ENCODE peak calls at places on chromosomes 2 and 18, in five cellular contexts. I is A673, S is PC-3, U is cardiac muscle cell, V is right cardiac atrium. H is an unnamed sample. For H3K4me1, the result is how much of the 10 kb centered on the place peaks cover.

GRCh38 chr2:46097714-46098480 is 199.3 kb upstream of the EPAS1 start:
- DNase-seq in I (peak), S (peak), U (peak), V (peak), H (peak)

GRCh38 chr18:7020995-7021777 is 96.4 kb downstream of the LAMA1 start:
- DNase-seq in I (no peak), S (no peak), U (no peak), V (no peak), H (no peak)

GRCh38 chr2:9251154-9252001 is 44.8 kb downstream of the ASAP2 start:
- DNase-seq in I (peak), S (peak), U (no peak), V (peak), H (peak)

GRCh38 chr2:85394256-85394655 is 15.9 kb downstream of the CAPG start:
- DNase-seq in I (no peak), S (no peak), U (no peak), V (no peak), H (peak)

GRCh38 chr2:122078451-122078850 is 323.0 kb downstream of the TSN start:
- DNase-seq in I (no peak), S (no peak), U (peak), V (no peak), H (peak)

GRCh38 chr2:25938345-25938744 is 44.0 kb downstream of the KIF3C start:
- DNase-seq in I (no peak), S (no peak), U (no peak), V (peak), H (no peak)

GRCh38 chr2:64467463-64467843 is 13.5 kb downstream of the LGALSL start:
- DNase-seq in I (no peak), S (no peak), U (no peak), V (peak), H (no peak)

GRCh38 chr2:72923833-72924352 is 6.6 kb downstream of the EMX1 start:
- DNase-seq in I (no peak), S (no peak), U (no peak), V (no peak), H (no peak)

GRCh38 chr2:177767768-177768167 is 304.8 kb downstream of the PDE11A start:
- DNase-seq in I (no peak), S (no peak), U (no peak), V (no peak), H (no peak)

GRCh38 chr2:26977012-26977411 is 6.6 kb downstream of the MAPRE3 start:
- DNase-seq in I (no peak), S (no peak), U (no peak), V (no peak), H (no peak)

GRCh38 chr2:64405476-64406406 is 48.2 kb upstream of the LGALSL start:
- DNase-seq in I (no peak), S (peak), U (no peak), V (peak), H (no peak)

GRCh38 chr18:48987821-48988220 is 37.1 kb upstream of the SMAD7 start:
- DNase-seq in I (no peak), S (no peak), U (no peak), V (no peak), H (no peak)

GRCh38 chr18:5891361-5892215 is 3.7 kb downstream of the TMEM200C start:
- DNase-seq in I (no peak), S (no peak), U (no peak), V (peak), H (no peak)

GRCh38 chr18:13629841-13630747 is 96.3 kb downstream of the FAM210A start:
- DNase-seq in I (peak), S (peak), U (peak), V (peak), H (peak)

GRCh38 chr18:8241731-8242130 is 367.5 kb upstream of the RAB12 start:
- DNase-seq in I (no peak), S (no peak), U (no peak), V (no peak), H (no peak)

GRCh38 chr18:63421514-63421913 is 762 bp downstream of the VPS4B start:
- DNase-seq in I (no peak), S (no peak), U (no peak), V (no peak), H (no peak)

GRCh38 chr2:85804583-85804982 is 50.8 kb downstream of the ATOH8 start:
- DNase-seq in I (peak), S (peak), U (peak), V (no peak), H (peak)

GRCh38 chr2:98569915-98570314 is 38.4 kb downstream of the COA5 start:
- DNase-seq in I (no peak), S (no peak), U (no peak), V (no peak), H (no peak)

GRCh38 chr2:238793351-238793750 is 54.5 kb upstream of the TWIST2 start:
- DNase-seq in I (no peak), S (no peak), U (no peak), V (no peak), H (no peak)

GRCh38 chr2:126657636-126658315 is 1.8 kb downstream of the GYPC start:
- DNase-seq in I (peak), S (peak), U (peak), V (peak), H (peak)

GRCh38 chr2:126660068-126660467 is 4.1 kb downstream of the GYPC start:
- DNase-seq in I (no peak), S (no peak), U (no peak), V (no peak), H (no peak)

GRCh38 chr2:126658316-126658909 is 2.5 kb downstream of the GYPC start:
- DNase-seq in I (no peak), S (no peak), U (no peak), V (no peak), H (no peak)

GRCh38 chr2:126657146-126657635 is 1.2 kb downstream of the GYPC start:
- DNase-seq in I (peak), S (peak), U (no peak), V (peak), H (peak)

DNA sequence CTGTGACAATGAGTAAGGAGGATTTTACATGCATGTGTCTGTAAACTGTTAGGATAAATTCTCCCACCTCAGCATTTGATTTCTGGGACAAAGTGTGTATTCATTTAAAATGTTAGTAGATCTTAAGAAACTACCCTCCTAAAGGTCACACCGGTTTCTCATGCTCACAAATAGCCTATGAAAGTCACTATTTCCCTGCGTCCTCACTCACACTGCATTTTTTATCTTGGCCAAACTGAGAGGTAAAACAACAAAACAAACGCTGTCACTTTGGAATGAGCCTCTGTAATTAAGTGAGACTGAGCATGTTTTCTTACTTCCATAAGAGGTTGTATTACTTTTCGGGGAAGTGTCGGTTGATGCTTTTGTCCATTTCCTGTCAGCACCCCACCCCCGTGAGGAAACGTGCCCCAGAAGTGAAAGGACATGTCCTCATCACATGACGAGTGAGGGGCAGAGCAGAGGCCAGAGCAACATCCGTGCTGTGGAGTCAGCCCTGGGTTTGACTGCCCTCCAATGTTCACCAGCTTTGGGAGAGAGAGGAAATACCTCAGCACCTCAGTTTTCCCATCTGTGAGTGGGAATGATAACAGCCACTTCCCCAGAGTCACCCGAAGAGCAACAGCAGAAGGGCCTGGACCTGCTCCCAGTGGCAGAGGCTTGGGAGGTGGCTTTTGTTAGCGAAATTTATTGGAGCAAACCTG is 3.1 kb downstream of the GYPC start:
- DNase-seq in I (no peak), S (no peak), U (peak), V (peak), H (no peak)
- H3K4me3 ChIP-seq in I (no peak), S (no peak), U (no peak), V (no peak), H (no peak)

DNA sequence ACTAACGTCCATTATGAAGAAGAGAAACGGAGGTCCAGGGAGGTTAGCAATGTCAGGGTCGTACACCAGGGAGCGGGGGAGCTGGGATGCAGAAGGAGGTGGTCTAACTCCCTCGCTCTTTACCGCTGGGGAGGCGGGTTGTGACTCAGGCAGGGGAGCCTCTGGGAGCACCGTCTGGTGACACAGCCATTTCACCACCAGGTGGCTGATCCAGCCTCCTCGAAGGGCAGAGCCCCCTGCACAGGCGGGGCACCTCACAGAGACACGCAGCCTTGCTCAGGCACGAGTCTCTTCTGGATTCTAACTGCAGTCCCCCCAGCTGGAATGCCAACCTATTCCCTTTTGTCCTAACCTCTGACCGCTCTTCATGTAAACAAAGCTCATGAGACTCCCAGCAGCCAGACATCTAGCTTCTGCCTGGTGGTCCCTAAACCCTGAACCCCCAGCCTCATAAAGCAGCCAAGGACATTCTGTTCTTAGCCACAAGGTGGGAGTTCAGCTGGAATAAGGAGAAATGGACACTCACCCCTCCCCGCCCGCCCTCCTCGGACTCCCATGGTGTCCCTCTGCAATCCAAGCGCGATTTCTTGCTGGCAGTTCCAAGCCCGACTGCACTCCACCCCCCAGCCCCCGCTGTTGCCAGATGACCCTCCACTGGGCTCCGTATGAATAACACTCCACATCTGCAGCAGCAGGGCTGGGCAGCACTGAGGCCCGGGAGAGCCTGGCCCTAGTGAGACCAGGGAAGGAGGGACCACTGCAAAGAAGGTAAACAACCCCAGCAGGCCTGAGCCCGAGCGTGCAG is 84.4 kb downstream of the TNS1 start:
- DNase-seq in I (no peak), S (peak), U (no peak), V (peak), H (no peak)
- H3K4me1 ChIP-seq in I (under half), S (under half), U (half or more), V (half or more), H (under half)

GRCh38 chr2:197168705-197169104 is 141.9 kb downstream of the ANKRD44 start:
- DNase-seq in I (peak), S (peak), U (peak), V (peak), H (peak)

GRCh38 chr2:197167608-197168287 is 142.8 kb downstream of the ANKRD44 start:
- DNase-seq in I (no peak), S (no peak), U (no peak), V (no peak), H (no peak)

GRCh38 chr2:197161738-197162137 is 148.8 kb downstream of the ANKRD44 start:
- DNase-seq in I (no peak), S (no peak), U (no peak), V (no peak), H (no peak)

GRCh38 chr2:197163755-197164753 is 146.5 kb downstream of the ANKRD44 start:
- DNase-seq in I (no peak), S (no peak), U (no peak), V (peak), H (no peak)

GRCh38 chr2:197165020-197165419 is 145.6 kb downstream of the ANKRD44 start:
- DNase-seq in I (no peak), S (no peak), U (no peak), V (no peak), H (no peak)
- H3K4me3 ChIP-seq in I (no peak), S (no peak), U (no peak), V (no peak), H (no peak)

GRCh38 chr2:134369220-134369902 is 115.5 kb downstream of the MGAT5 start:
- DNase-seq in I (no peak), S (no peak), U (no peak), V (peak), H (no peak)
- H3K4me1 ChIP-seq in I (under half), S (under half), U (under half), V (under half), H (half or more)

GRCh38 chr2:43101751-43102150 is 124.7 kb downstream of the ZFP36L2 start:
- DNase-seq in I (no peak), S (no peak), U (no peak), V (no peak), H (no peak)
- H3K4me3 ChIP-seq in I (no peak), S (no peak), U (no peak), V (peak), H (no peak)

GRCh38 chr2:127658146-127658545 is 12.2 kb downstream of the GPR17 start:
- DNase-seq in I (no peak), S (no peak), U (no peak), V (peak), H (no peak)
- H3K4me1 ChIP-seq in I (under half), S (under half), U (under half), V (half or more), H (under half)

GRCh38 chr2:128233790-128234395 is 84.8 kb downstream of the HS6ST1 start:
- DNase-seq in I (no peak), S (no peak), U (no peak), V (no peak), H (no peak)

GRCh38 chr2:128236491-128237035 is 82.1 kb downstream of the HS6ST1 start:
- DNase-seq in I (no peak), S (peak), U (no peak), V (no peak), H (no peak)

GRCh38 chr2:128235581-128235980 is 83.1 kb downstream of the HS6ST1 start:
- DNase-seq in I (no peak), S (no peak), U (no peak), V (no peak), H (no peak)

GRCh38 chr2:128234613-128235012 is 84.1 kb downstream of the HS6ST1 start:
- DNase-seq in I (no peak), S (no peak), U (no peak), V (no peak), H (peak)

DNA sequence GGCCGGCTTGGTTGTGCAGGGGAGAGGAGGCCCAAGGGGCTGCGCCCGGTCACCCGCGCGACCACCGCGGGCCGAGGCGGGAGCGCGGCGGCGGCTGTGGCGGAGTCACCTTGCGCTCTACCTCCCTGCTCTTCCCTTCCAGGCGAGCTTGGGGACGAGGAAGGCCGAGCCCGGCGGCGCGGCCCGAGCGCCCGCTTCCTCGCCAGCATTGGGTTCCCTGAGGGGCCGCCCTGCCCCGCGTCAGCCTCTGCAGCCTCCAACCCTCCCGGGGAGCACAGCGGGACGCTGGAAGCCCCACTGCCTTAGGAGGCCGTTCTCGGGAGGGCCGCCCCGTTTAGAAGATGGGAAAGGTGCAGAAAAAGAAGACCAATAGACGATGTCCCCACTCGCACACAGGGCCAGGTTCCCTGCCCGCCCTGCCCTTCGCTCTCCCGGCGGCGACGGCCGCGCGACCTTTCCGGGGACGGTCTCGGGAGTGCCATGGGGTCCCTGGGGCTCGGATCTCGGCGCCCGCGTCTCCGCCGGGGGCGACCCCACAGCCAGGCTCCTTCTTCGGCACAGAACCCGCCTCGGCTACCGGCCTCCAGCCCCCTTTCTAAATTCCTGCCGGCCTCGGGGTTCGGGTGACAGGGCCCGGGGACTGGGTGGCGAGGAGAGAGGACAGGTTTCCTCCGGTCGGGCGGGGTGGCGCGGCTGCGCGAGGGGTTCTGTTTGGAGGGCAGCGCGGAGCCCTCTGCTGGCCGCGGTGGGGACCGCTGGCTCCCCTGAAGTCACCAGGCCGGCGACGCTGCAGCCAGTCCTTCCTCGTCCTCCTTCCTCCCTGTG is 85.5 kb downstream of the HS6ST1 start:
- DNase-seq in I (peak), S (peak), U (peak), V (peak), H (peak)
- H3K4me3 ChIP-seq in I (peak), S (peak), U (peak), V (peak), H (peak)

DNA sequence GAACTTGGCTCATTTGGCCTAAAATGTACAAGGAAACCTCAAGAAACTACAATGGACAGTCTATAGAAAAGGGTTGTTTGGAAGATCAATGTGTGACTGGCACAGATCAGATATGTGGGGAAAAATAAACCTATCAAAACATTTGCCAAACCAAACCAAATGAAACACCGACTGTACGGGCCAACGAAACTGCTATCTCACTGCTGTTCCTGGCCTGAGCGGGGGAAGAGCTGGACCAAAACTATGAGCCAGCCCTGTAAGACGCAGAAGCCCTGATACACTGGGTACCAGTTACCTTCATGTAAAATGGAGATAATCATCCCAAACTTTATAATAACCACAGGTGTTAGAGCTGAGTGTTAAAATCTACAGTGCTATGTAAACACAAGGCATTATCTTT is 11.7 kb downstream of the CDC42EP3 start:
- DNase-seq in I (no peak), S (no peak), U (no peak), V (no peak), H (no peak)
- H3K4me1 ChIP-seq in I (under half), S (under half), U (half or more), V (under half), H (under half)

DNA sequence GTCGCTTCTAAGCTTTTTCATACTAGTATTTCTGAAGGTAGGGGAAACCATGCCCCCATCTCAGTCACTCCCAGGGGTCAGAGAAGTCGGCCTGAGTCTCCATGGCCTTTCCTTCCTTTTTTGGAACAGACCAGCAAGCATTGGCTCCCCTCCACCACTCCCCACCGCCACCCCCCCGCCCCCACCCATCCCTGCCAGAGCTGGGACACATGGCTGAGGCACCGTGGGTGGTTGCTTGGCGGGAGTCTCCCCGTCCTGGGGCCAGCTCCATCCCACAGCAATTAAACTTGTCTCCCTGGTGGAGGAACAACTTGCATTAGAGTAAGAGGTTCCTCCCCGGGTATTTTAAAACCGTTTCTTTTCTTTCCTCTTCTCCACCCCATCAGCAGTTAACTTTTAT is 100.8 kb upstream of the TFPI start:
- DNase-seq in I (no peak), S (no peak), U (no peak), V (peak), H (peak)
- H3K4me3 ChIP-seq in I (no peak), S (no peak), U (no peak), V (no peak), H (peak)